ENCODE peak calls at places on chromosome 16, in nine cellular contexts. H, Q, D, N, T, F, G, E and P are unnamed samples.

GRCh38 chr16:81121474-81121990 is 25.3 kb upstream of the GCSH start:
- DNase-seq in F (no peak), G (no peak), E (no peak), Q (no peak), D (no peak), H (no peak), T (no peak), N (no peak), P (no peak)

GRCh38 chr16:70162041-70162451 is 11.5 kb upstream of the CLEC18C start:
- DNase-seq in D (no peak), E (no peak), H (peak; percentile 47), F (no peak), N (peak; percentile 25), Q (peak; percentile 62), G (peak; percentile 45), T (no peak), P (no peak)

GRCh38 chr16:75380870-75381269 is 52.4 kb downstream of the CFDP1 start:
- DNase-seq in H (no peak), G (peak; percentile 47), T (no peak), N (no peak), F (no peak), D (no peak), Q (peak; percentile 43), E (no peak), P (no peak)

GRCh38 chr16:23072084-23072599 is 77.1 kb downstream of the USP31 start:
- DNase-seq in H (peak; percentile 85), E (peak; percentile 66), G (peak; percentile 77), T (peak; percentile 90), Q (peak; percentile 44), F (no peak), N (no peak), D (peak; percentile 91), P (peak; percentile 34)

GRCh38 chr16:13994239-13995106 is 74.5 kb downstream of the ERCC4 start:
- DNase-seq in D (no peak), N (no peak), F (peak; percentile 14), E (no peak), H (no peak), T (no peak), G (no peak), Q (no peak), P (peak; percentile 50)

GRCh38 chr16:30843501-30843900 is 50.4 kb downstream of the BCL7C start:
- DNase-seq in H (no peak), E (no peak), Q (no peak), D (no peak), F (no peak), G (no peak), T (no peak), N (no peak), P (no peak)

GRCh38 chr16:2008009-2008526 is 1.6 kb downstream of the ZNF598 start:
- DNase-seq in N (peak; percentile 27), D (no peak), E (peak; percentile 81), F (no peak), H (no peak), Q (peak; percentile 94), G (peak; percentile 80), T (no peak), P (no peak)

GRCh38 chr16:52383640-52384292 is 163.2 kb downstream of the TOX3 start:
- DNase-seq in G (no peak), H (no peak), D (no peak), Q (no peak), E (no peak), T (no peak), F (no peak), N (no peak), P (no peak)

GRCh38 chr16:8905795-8906591 is 23.8 kb downstream of the LITAFD start:
- DNase-seq in D (no peak), F (no peak), T (no peak), G (no peak), E (no peak), N (no peak), H (no peak), Q (no peak), P (no peak)

GRCh38 chr16:68242926-68243858 is 2.0 kb upstream of the PLA2G15 start:
- DNase-seq in D (no peak), Q (no peak), N (no peak), G (no peak), E (no peak), H (no peak), F (no peak), T (no peak), P (no peak)

GRCh38 chr16:86990451-86990850 is 326.7 kb downstream of the C16orf95 start:
- DNase-seq in D (no peak), G (no peak), T (no peak), E (no peak), F (no peak), Q (no peak), N (no peak), H (no peak), P (no peak)

GRCh38 chr16:85569615-85570212 is 43.4 kb upstream of the GSE1 start:
- DNase-seq in Q (peak; percentile 47), T (no peak), H (peak; percentile 81), N (no peak), E (peak; percentile 77), D (no peak), F (no peak), G (no peak), P (no peak)

GRCh38 chr16:68825427-68825826 is 17.9 kb upstream of the TANGO6 start:
- DNase-seq in D (no peak), Q (no peak), T (no peak), G (no peak), E (no peak), F (no peak), H (no peak), N (no peak), P (no peak)

GRCh38 chr16:51762081-51762995 is 611.3 kb upstream of the SALL1 start:
- DNase-seq in E (peak; percentile 76), G (peak; percentile 77), F (peak; percentile 91), D (peak; percentile 80), N (peak; percentile 2), T (peak; percentile 73), Q (peak; percentile 73), H (peak; percentile 43), P (no peak)

GRCh38 chr16:28534542-28535373 is 4.0 kb downstream of the NUPR1 start:
- DNase-seq in T (no peak), H (no peak), N (no peak), D (no peak), F (no peak), G (peak; percentile 89), E (peak; percentile 73), Q (peak; percentile 89), P (peak; percentile 84)

GRCh38 chr16:23826528-23827244 is 9.1 kb upstream of the PRKCB start:
- DNase-seq in D (no peak), F (no peak), H (no peak), Q (no peak), N (no peak), G (no peak), T (no peak), E (no peak), P (no peak)

GRCh38 chr16:7651803-7652570 is 319.3 kb downstream of the RBFOX1 start:
- DNase-seq in F (no peak), T (no peak), H (no peak), N (no peak), Q (no peak), G (no peak), E (no peak), D (no peak), P (no peak)

GRCh38 chr16:85067431-85067830 is 39.8 kb downstream of the KIAA0513 start:
- DNase-seq in G (no peak), D (no peak), Q (no peak), F (no peak), N (no peak), H (no peak), E (no peak), T (no peak), P (no peak)

GRCh38 chr16:81366316-81366932 is 51.7 kb downstream of the GAN start:
- DNase-seq in E (no peak), H (peak; percentile 11), F (peak; percentile 57), Q (peak; percentile 47), G (peak; percentile 76), D (no peak), T (no peak), N (no peak), P (no peak)

GRCh38 chr16:23149267-23149992 is at the start of gene USP31:
- DNase-seq in H (peak; percentile 95), G (peak; percentile 91), E (peak; percentile 97), F (peak; percentile 98), Q (peak; percentile 93), N (peak; percentile 67), T (peak; percentile 97), D (peak; percentile 98), P (peak; percentile 97)

GRCh38 chr16:12157510-12158093 is 181.1 kb downstream of the SNX29 start:
- DNase-seq in T (no peak), G (peak; percentile 51), H (peak; percentile 34), Q (peak; percentile 82), F (no peak), N (no peak), D (no peak), E (no peak), P (no peak)

GRCh38 chr16:57668630-57669475 is 747 bp downstream of the ADGRG3 start:
- DNase-seq in D (peak; percentile 19), G (no peak), H (no peak), T (no peak), Q (no peak), E (no peak), F (no peak), N (no peak), P (no peak)
- TF ChIP-seq CTCF in D (no peak), G (no peak), H (no peak), T (no peak), Q (no peak), E (no peak), F (no peak), N (no peak), P (no peak)

GRCh38 chr16:66169817-66170216 is 196.7 kb upstream of the CDH5 start:
- DNase-seq in Q (no peak), D (no peak), H (no peak), G (no peak), F (no peak), E (no peak), N (no peak), T (no peak), P (no peak)
- TF ChIP-seq CTCF in Q (no peak), D (no peak), H (no peak), G (no peak), F (no peak), E (no peak), N (no peak), T (no peak), P (no peak)

DNA sequence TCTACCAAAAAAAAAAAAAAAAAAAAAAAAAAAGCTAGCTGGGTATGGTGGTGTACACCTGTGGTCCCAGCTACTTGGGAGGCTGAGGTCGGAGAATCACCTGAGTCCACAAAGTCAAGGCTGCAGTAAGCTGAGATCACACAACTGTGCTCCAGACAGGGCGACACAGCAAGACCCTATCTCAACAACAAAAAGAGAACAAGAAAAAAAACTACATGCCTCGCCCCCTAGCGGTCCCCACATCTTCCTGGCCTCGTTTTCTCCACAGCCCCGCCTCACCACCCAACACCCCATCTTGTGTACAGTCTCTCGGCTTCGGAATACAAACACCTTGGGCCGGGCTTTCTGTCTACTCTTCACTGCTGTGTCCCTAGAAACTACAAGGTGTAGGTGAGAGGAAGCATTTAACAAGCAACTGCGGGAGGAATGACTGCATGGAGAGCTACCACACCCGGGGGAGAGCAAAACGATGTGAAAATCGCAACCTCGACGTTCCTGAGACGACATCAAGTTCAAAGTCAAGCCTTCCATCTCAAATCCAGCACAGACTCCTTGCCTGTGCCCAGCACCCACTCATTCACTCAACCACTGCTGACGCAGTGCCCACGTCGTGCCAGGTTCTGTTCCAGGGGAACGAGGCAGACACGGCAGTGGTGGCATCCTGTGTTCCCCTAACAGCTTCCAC is 9.0 kb downstream of the NTAN1 start:
- DNase-seq in T (no peak), G (no peak), E (no peak), F (no peak), Q (no peak), D (no peak), N (no peak), H (no peak), P (no peak)
- TF ChIP-seq CTCF in T (no peak), G (no peak), E (no peak), F (no peak), Q (no peak), D (no peak), N (no peak), H (peak; percentile 3), P (no peak)

GRCh38 chr16:19177111-19177747 is 9.2 kb downstream of the SYT17 start:
- DNase-seq in G (no peak), D (no peak), E (no peak), F (no peak), T (no peak), N (no peak), Q (no peak), H (no peak), P (no peak)
- TF ChIP-seq CTCF in G (no peak), D (no peak), E (no peak), F (no peak), T (no peak), N (no peak), Q (no peak), H (no peak), P (no peak)